ENCODE peak calls at places on chromosomes 2 and 18, in ten cellular contexts. E is GM12865; N is uterus; J is astrocyte of the spinal cord; O is HL-60; I is sigmoid colon; M is GM13976; B is upper lobe of left lung; V is CD4-positive, alpha-beta T cell; U is endodermal cell. A is an unnamed sample.

GRCh38 chr18:63773616-63774015 is 1.6 kb upstream of the SERPINB7 start:
- DNase-seq in B (no peak), V (no peak), N (no peak), M (no peak), E (no peak), J (no peak), O (no peak), I (no peak), U (no peak), A (no peak)

GRCh38 chr18:37282386-37283037 is 283.1 kb downstream of the CELF4 start:
- DNase-seq in J (no peak), O (no peak), N (no peak), M (no peak), I (no peak), U (peak), B (no peak), V (no peak), E (peak), A (no peak)

GRCh38 chr2:39743170-39743851 is 35.7 kb downstream of the THUMPD2 start:
- DNase-seq in O (no peak), I (no peak), J (peak), N (no peak), E (no peak), B (no peak), V (no peak), U (peak), M (no peak), A (no peak)

GRCh38 chr2:102473020-102473419 is at the start of gene SLC9A4:
- DNase-seq in E (peak), V (peak), M (peak), N (no peak), J (peak), B (no peak), O (no peak), U (peak), I (no peak), A (no peak)

GRCh38 chr2:213246665-213247281 is 37.5 kb upstream of the SPAG16 start:
- DNase-seq in E (peak), N (no peak), V (peak), B (no peak), O (peak), I (no peak), J (peak), U (peak), M (no peak), A (no peak)

GRCh38 chr2:234823877-234824376 is 127.9 kb upstream of the SH3BP4 start:
- DNase-seq in B (no peak), I (peak), E (no peak), U (no peak), V (no peak), M (no peak), N (peak), J (peak), O (no peak), A (no peak)

GRCh38 chr2:138787053-138787666 is 7.0 kb upstream of the NXPH2 start:
- DNase-seq in E (peak), N (no peak), J (peak), I (no peak), B (no peak), V (no peak), U (peak), M (peak), O (no peak), A (no peak)

GRCh38 chr2:45728458-45728942 is 77.0 kb downstream of the PRKCE start:
- DNase-seq in O (peak), I (no peak), E (peak), N (no peak), U (no peak), B (no peak), V (no peak), J (no peak), M (peak), A (no peak)

GRCh38 chr2:45758018-45758417 is 106.5 kb downstream of the PRKCE start:
- DNase-seq in M (no peak), O (no peak), B (no peak), I (no peak), V (no peak), E (no peak), N (no peak), J (no peak), U (no peak), A (no peak)

GRCh38 chr2:179543361-179543901 is 278.8 kb upstream of the SESTD1 start:
- DNase-seq in B (no peak), U (no peak), E (no peak), I (no peak), O (no peak), J (no peak), M (no peak), V (no peak), N (no peak), A (no peak)

GRCh38 chr2:114800371-114800770 is 357.9 kb downstream of the DPP10 start:
- DNase-seq in O (no peak), I (no peak), N (no peak), M (no peak), V (no peak), B (no peak), E (no peak), U (no peak), J (no peak), A (no peak)

GRCh38 chr2:191931332-191931731 is 84.4 kb upstream of the CAVIN2 start:
- DNase-seq in J (no peak), O (no peak), B (no peak), U (no peak), N (no peak), M (no peak), V (no peak), I (no peak), E (peak), A (no peak)

GRCh38 chr18:14933049-14933851 is 185.3 kb downstream of the ANKRD30B start:
- DNase-seq in M (no peak), I (no peak), V (no peak), B (no peak), O (no peak), N (no peak), J (no peak), E (no peak), U (no peak), A (peak)

GRCh38 chr2:32289165-32290054 is 11.7 kb downstream of the YIPF4 start:
- DNase-seq in E (no peak), N (no peak), M (no peak), V (no peak), U (no peak), O (peak), I (no peak), J (peak), B (no peak), A (no peak)

GRCh38 chr2:21251216-21251971 is 127.6 kb downstream of the TDRD15 start:
- DNase-seq in J (no peak), N (no peak), M (no peak), I (no peak), B (no peak), O (no peak), E (no peak), U (no peak), V (no peak), A (no peak)

GRCh38 chr18:1371724-1372123 is 467.1 kb downstream of the ADCYAP1 start:
- DNase-seq in B (no peak), V (no peak), I (no peak), J (no peak), M (no peak), O (no peak), N (no peak), U (no peak), E (no peak), A (no peak)

GRCh38 chr2:175170679-175171304 is 2.8 kb upstream of the ATF2 start:
- DNase-seq in I (no peak), V (no peak), E (no peak), J (no peak), N (no peak), O (no peak), M (no peak), B (no peak), U (no peak), A (no peak)

GRCh38 chr2:219772103-219772502 is 144.7 kb downstream of the SLC4A3 start:
- DNase-seq in O (no peak), V (no peak), U (no peak), E (no peak), B (no peak), J (no peak), M (no peak), I (no peak), N (no peak), A (no peak)

GRCh38 chr2:28390857-28391563 is 1.6 kb upstream of the FOSL2 start:
- DNase-seq in E (no peak), M (peak), J (no peak), U (peak), O (no peak), V (no peak), N (peak), B (peak), I (peak), A (peak)

GRCh38 chr2:69997296-69998184 is 36.1 kb upstream of the ASPRV1 start:
- DNase-seq in U (peak), M (no peak), E (no peak), B (no peak), N (no peak), J (peak), O (peak), V (no peak), I (no peak), A (no peak)

GRCh38 chr2:62884514-62884913 is 166.1 kb upstream of the OTX1 start:
- DNase-seq in V (no peak), N (no peak), J (no peak), O (no peak), E (no peak), M (no peak), B (no peak), U (no peak), I (no peak), A (no peak)

GRCh38 chr2:54767921-54768320 is 44.5 kb downstream of the EML6 start:
- DNase-seq in B (no peak), U (no peak), E (peak), M (peak), J (peak), O (no peak), I (no peak), V (no peak), N (no peak), A (no peak)

GRCh38 chr2:159760321-159760720 is 37.7 kb downstream of the CD302 start:
- DNase-seq in O (no peak), E (no peak), V (no peak), U (no peak), J (no peak), M (no peak), B (no peak), I (no peak), N (no peak), A (no peak)

GRCh38 chr2:195026261-195026660 is 630.8 kb upstream of the SLC39A10 start:
- DNase-seq in M (no peak), J (peak), O (no peak), E (no peak), B (no peak), I (no peak), N (no peak), V (no peak), U (no peak), A (no peak)

GRCh38 chr2:222298311-222299150 is at the start of gene PAX3:
- DNase-seq in I (no peak), V (no peak), M (no peak), N (no peak), J (peak), B (peak), U (peak), E (no peak), O (no peak), A (no peak)

GRCh38 chr2:65076345-65076710 is 20.1 kb downstream of the CEP68 start:
- DNase-seq in I (no peak), U (no peak), V (no peak), M (no peak), O (no peak), J (peak), B (no peak), E (no peak), N (no peak), A (no peak)

GRCh38 chr2:231644426-231644825 is 51.8 kb downstream of the TEX44 start:
- DNase-seq in O (no peak), J (no peak), I (no peak), B (no peak), M (no peak), N (no peak), V (no peak), E (no peak), U (no peak), A (no peak)

GRCh38 chr2:231642631-231643493 is 50.2 kb downstream of the TEX44 start:
- DNase-seq in E (peak), I (peak), V (no peak), M (peak), N (peak), O (peak), B (peak), J (peak), U (no peak), A (no peak)

GRCh38 chr2:231640229-231640628 is 47.6 kb downstream of the TEX44 start:
- DNase-seq in V (no peak), B (no peak), I (no peak), N (no peak), J (no peak), E (no peak), U (no peak), M (no peak), O (no peak), A (no peak)

GRCh38 chr2:231643494-231643888 is 50.8 kb downstream of the TEX44 start:
- DNase-seq in O (no peak), V (no peak), J (no peak), B (no peak), M (no peak), I (no peak), N (no peak), E (no peak), U (no peak), A (no peak)

DNA sequence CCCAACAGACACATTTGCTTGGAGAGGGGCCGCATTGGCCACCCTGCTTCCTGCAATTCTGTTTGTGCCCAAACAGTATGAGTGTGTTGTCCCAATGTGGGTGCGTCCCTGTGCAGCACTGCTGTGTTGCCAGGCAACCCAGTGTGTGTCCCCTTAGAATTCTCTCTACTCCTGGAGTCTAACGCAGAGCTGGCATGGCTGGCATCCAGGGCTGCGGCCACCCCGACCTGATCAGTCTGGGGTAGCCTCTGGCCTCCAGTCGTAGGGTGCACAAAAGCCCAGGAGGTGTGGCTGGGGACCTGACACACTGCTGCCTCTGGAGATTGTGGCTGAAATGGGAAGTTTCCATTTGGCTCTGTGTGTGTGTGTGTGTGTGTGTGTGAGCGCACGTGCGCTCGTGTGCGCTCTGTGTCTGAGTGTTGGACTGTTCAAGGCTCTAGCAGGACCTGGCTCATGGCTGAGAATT is 48.0 kb downstream of the TEX44 start:
- DNase-seq in V (no peak), J (peak), O (peak), B (peak), E (no peak), M (no peak), N (peak), I (peak), U (no peak), A (no peak)
- TF ChIP-seq CTCF in V (no peak), J (no peak), O (no peak), B (no peak), E (no peak), M (no peak), N (no peak), I (no peak), U (no peak), A (no peak)

DNA sequence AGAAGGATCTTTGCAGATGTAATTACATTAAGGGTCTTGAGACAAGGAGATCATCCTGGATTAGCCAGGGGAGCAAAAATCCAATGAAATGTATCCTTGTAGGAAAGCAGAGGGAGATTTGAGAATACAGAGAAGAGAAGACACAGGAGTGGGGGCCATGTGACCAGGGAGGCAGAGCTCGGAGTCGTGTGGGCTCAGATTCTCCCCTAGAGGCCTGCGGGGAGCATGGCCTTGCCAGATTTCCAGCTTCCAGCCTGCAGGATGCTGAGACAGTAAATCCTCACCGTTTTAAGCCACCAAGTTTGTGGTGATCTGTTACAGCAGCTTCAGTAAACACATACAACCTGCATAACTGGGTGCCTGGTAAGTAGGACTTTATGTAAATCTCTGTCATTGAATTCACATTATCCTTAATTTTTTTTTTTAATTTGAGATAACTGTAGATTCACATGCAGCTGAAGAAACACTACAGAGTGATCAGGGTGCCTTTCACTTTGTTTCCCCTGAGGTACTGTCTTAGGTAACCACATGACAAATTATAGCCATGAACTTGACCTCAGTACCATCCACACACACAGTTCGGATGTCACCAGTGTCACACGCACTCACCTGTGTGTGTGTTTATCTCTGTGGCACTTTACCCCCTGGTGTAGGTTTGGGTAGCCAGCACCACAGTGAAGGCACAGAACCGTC is 138.4 kb upstream of the HDAC4 start:
- DNase-seq in I (peak), M (no peak), N (no peak), B (no peak), V (no peak), E (no peak), U (no peak), O (no peak), J (no peak), A (no peak)
- TF ChIP-seq CTCF in I (no peak), M (no peak), N (no peak), B (no peak), V (no peak), E (no peak), U (no peak), O (no peak), J (no peak), A (no peak)

DNA sequence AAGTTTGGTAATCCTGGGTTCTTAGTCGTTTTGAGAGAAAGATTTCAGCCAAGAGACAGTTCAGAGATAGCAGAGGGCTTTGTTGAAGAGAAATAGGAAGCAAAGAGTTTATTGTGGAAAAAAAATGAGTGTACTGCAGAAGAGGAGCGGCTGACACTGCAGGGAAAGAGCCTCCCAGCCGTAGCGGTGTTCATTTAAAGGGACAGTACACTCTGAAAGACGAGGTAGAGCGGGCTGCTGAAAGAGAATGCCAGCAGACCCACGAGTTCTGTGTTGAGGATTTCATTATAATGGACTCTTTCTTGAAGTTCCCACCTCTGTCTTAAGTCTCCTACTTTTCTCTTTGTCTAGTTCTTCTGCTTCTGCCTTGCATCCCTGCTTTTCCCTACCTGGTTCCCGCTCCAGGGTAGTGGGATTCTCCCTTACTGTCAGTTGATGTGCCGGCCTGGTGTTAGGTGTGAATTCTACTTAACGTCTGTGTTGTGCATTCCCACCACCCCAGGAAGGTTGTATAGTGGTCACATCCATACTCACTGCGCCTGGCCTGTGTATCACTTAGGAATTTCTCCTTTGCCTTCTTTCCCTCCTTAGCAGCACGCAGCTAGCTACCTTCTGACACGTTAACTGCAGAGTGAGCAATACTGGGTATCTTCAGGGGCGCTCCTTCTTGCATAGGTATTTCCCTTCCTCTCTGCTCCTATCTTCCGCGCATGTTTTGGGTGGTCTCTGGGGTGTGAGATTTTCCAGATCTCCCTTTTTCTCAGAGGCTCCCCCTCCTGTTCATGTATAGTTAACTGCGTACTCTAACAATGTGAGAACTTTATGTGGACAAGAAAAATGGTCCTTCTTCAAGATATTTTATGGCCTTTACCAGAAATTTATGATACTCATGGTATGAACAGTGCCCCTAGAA is 164.5 kb downstream of the PTH2R start:
- DNase-seq in I (no peak), O (no peak), N (no peak), V (no peak), E (no peak), U (no peak), M (no peak), B (no peak), J (no peak), A (no peak)
- TF ChIP-seq CTCF in I (no peak), O (no peak), N (no peak), V (no peak), E (no peak), U (peak), M (no peak), B (no peak), J (no peak), A (peak)

GRCh38 chr18:45509535-45509934 is 105.7 kb upstream of the SLC14A2 start:
- DNase-seq in I (no peak), M (no peak), U (no peak), J (no peak), V (no peak), O (no peak), E (no peak), B (no peak), N (no peak), A (no peak)
- TF ChIP-seq CTCF in I (no peak), M (no peak), U (no peak), J (no peak), V (no peak), O (no peak), E (no peak), B (no peak), N (no peak), A (no peak)

DNA sequence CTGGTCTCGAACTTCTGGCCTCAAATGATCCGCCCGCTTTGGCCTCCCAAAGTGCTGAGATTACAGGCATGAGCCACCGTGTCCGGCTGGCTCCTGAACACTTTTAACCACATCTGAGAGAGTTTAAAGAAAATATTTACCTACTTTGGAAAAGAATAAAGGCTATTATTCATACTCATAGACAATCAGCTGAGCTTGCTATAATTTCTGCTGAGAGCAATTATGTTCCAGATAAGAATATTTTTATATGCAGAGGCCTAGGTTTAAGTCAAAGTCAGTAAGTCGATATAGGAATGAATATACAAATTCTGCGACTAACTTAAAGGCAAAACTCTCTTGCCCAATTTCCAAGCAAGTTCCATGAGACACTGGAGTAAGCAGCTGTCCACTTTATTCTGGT is 259.9 kb downstream of the KCNE4 start:
- DNase-seq in I (no peak), B (no peak), U (no peak), V (no peak), J (no peak), N (no peak), O (no peak), E (no peak), M (no peak), A (no peak)
- TF ChIP-seq CTCF in I (no peak), B (no peak), U (no peak), V (no peak), J (no peak), N (no peak), O (no peak), E (no peak), M (no peak), A (no peak)

GRCh38 chr18:45741056-45741455 is 17.1 kb downstream of the SLC14A1 start:
- DNase-seq in N (no peak), J (no peak), U (no peak), V (no peak), B (no peak), M (no peak), O (no peak), E (no peak), I (no peak), A (no peak)

GRCh38 chr18:45749918-45750689 is 26.1 kb downstream of the SLC14A1 start:
- DNase-seq in E (no peak), B (no peak), I (no peak), O (no peak), V (no peak), N (no peak), J (no peak), M (no peak), U (no peak), A (no peak)

GRCh38 chr18:45748531-45748930 is 24.6 kb downstream of the SLC14A1 start:
- DNase-seq in J (no peak), M (no peak), O (no peak), B (no peak), V (no peak), N (no peak), U (no peak), I (no peak), E (no peak), A (no peak)

GRCh38 chr18:45745817-45746461 is 22.0 kb downstream of the SLC14A1 start:
- DNase-seq in V (no peak), O (no peak), M (no peak), J (no peak), I (no peak), B (no peak), U (no peak), E (no peak), N (no peak), A (no peak)
- TF ChIP-seq CTCF in V (no peak), O (no peak), M (no peak), J (no peak), I (no peak), B (no peak), U (no peak), E (no peak), N (no peak), A (no peak)

A was measured in type B pancreatic cell.